ENCODE peak calls at places on chromosome 13, in six cellular contexts. One of them, this sample, is unnamed.

GRCh38 chr13:79500829-79501228 is 19.9 kb downstream of the NDFIP2 start:
- DNase-seq in GM23338: no peak
- DNase-seq in OCI-LY7: no peak
- DNase-seq in PC-3: no peak
- DNase-seq in neural progenitor cell: no peak
- DNase-seq in SK-N-SH: no peak
- DNase-seq in this sample: no peak

GRCh38 chr13:112652512-112653458 is 37.1 kb upstream of the ATP11A start:
- DNase-seq in GM23338: no peak
- DNase-seq in OCI-LY7: no peak
- DNase-seq in PC-3: peak; percentile 39
- DNase-seq in neural progenitor cell: no peak
- DNase-seq in SK-N-SH: no peak
- DNase-seq in this sample: no peak

GRCh38 chr13:101695870-101696516 is 243.5 kb downstream of the ITGBL1 start:
- DNase-seq in GM23338: no peak
- DNase-seq in OCI-LY7: no peak
- DNase-seq in PC-3: no peak
- DNase-seq in neural progenitor cell: no peak
- DNase-seq in SK-N-SH: no peak
- DNase-seq in this sample: no peak

GRCh38 chr13:29849071-29849541 is 1.3 kb downstream of the UBL3 start:
- DNase-seq in GM23338: peak; percentile 20
- DNase-seq in OCI-LY7: peak; percentile 44
- DNase-seq in PC-3: peak; percentile 40
- DNase-seq in neural progenitor cell: peak; percentile 23
- DNase-seq in SK-N-SH: peak; percentile 38
- DNase-seq in this sample: peak; percentile 40

GRCh38 chr13:51244637-51245405 is 22.6 kb downstream of the FAM124A start:
- DNase-seq in GM23338: peak; percentile 71
- DNase-seq in OCI-LY7: no peak
- DNase-seq in PC-3: no peak
- DNase-seq in neural progenitor cell: no peak
- DNase-seq in SK-N-SH: no peak
- DNase-seq in this sample: no peak

GRCh38 chr13:110644892-110645521 is 29.7 kb downstream of the NAXD start:
- DNase-seq in GM23338: peak; percentile 94
- DNase-seq in OCI-LY7: peak; percentile 64
- DNase-seq in PC-3: peak; percentile 29
- DNase-seq in neural progenitor cell: peak; percentile 93
- DNase-seq in SK-N-SH: peak; percentile 46
- DNase-seq in this sample: peak; percentile 80

GRCh38 chr13:94327318-94327717 is 152.2 kb downstream of the DCT start:
- DNase-seq in GM23338: peak; percentile 30
- DNase-seq in OCI-LY7: peak; percentile 49
- DNase-seq in PC-3: no peak
- DNase-seq in neural progenitor cell: no peak
- DNase-seq in SK-N-SH: no peak
- DNase-seq in this sample: no peak

GRCh38 chr13:105814219-105814901 is 721.1 kb downstream of the EFNB2 start:
- DNase-seq in GM23338: no peak
- DNase-seq in OCI-LY7: no peak
- DNase-seq in PC-3: peak; percentile 52
- DNase-seq in neural progenitor cell: no peak
- DNase-seq in SK-N-SH: no peak
- DNase-seq in this sample: no peak

GRCh38 chr13:27977476-27978300 is 8.6 kb upstream of the CDX2 start:
- DNase-seq in GM23338: peak; percentile 81
- DNase-seq in OCI-LY7: no peak
- DNase-seq in PC-3: no peak
- DNase-seq in neural progenitor cell: peak; percentile 77
- DNase-seq in SK-N-SH: no peak
- DNase-seq in this sample: no peak

GRCh38 chr13:33560722-33561121 is 257.2 kb upstream of the RFC3 start:
- DNase-seq in GM23338: no peak
- DNase-seq in OCI-LY7: no peak
- DNase-seq in PC-3: no peak
- DNase-seq in neural progenitor cell: no peak
- DNase-seq in SK-N-SH: no peak
- DNase-seq in this sample: no peak

GRCh38 chr13:44211286-44211685 is 162.3 kb upstream of the SERP2 start:
- DNase-seq in GM23338: no peak
- DNase-seq in OCI-LY7: no peak
- DNase-seq in PC-3: no peak
- DNase-seq in neural progenitor cell: no peak
- DNase-seq in SK-N-SH: no peak
- DNase-seq in this sample: no peak

GRCh38 chr13:42525035-42525504 is 48.9 kb upstream of the TNFSF11 start:
- DNase-seq in GM23338: no peak
- DNase-seq in OCI-LY7: no peak
- DNase-seq in PC-3: peak; percentile 83
- DNase-seq in neural progenitor cell: no peak
- DNase-seq in SK-N-SH: no peak
- DNase-seq in this sample: peak; percentile 47

GRCh38 chr13:78589206-78589605 is 14.1 kb downstream of the POU4F1 start:
- DNase-seq in GM23338: peak; percentile 94
- DNase-seq in OCI-LY7: peak; percentile 29
- DNase-seq in PC-3: peak; percentile 48
- DNase-seq in neural progenitor cell: peak; percentile 90
- DNase-seq in SK-N-SH: no peak
- DNase-seq in this sample: peak; percentile 60

GRCh38 chr13:50366488-50367174 is 351.4 kb downstream of the KCNRG start:
- DNase-seq in GM23338: no peak
- DNase-seq in OCI-LY7: no peak
- DNase-seq in PC-3: peak; percentile 16
- DNase-seq in neural progenitor cell: no peak
- DNase-seq in SK-N-SH: peak; percentile 32
- DNase-seq in this sample: no peak

GRCh38 chr13:50348402-50348801 is 333.2 kb downstream of the KCNRG start:
- DNase-seq in GM23338: no peak
- DNase-seq in OCI-LY7: no peak
- DNase-seq in PC-3: no peak
- DNase-seq in neural progenitor cell: no peak
- DNase-seq in SK-N-SH: no peak
- DNase-seq in this sample: no peak

GRCh38 chr13:20506676-20507075 is 19.0 kb downstream of the CRYL1 start:
- DNase-seq in GM23338: no peak
- DNase-seq in OCI-LY7: no peak
- DNase-seq in PC-3: no peak
- DNase-seq in neural progenitor cell: no peak
- DNase-seq in SK-N-SH: no peak
- DNase-seq in this sample: no peak

GRCh38 chr13:40547545-40548322 is 118.7 kb downstream of the FOXO1 start:
- DNase-seq in GM23338: no peak
- DNase-seq in OCI-LY7: no peak
- DNase-seq in PC-3: no peak
- DNase-seq in neural progenitor cell: no peak
- DNase-seq in SK-N-SH: no peak
- DNase-seq in this sample: no peak

GRCh38 chr13:111590796-111591195 is 270.4 kb downstream of the TEX29 start:
- DNase-seq in GM23338: no peak
- DNase-seq in OCI-LY7: no peak
- DNase-seq in PC-3: no peak
- DNase-seq in neural progenitor cell: no peak
- DNase-seq in SK-N-SH: no peak
- DNase-seq in this sample: no peak

GRCh38 chr13:67231481-67231940 is 1.4 kb upstream of the PCDH9 start:
- DNase-seq in GM23338: no peak
- DNase-seq in OCI-LY7: peak; percentile 19
- DNase-seq in PC-3: no peak
- DNase-seq in neural progenitor cell: peak; percentile 43
- DNase-seq in SK-N-SH: no peak
- DNase-seq in this sample: no peak

GRCh38 chr13:67229438-67230242 is 496 bp downstream of the PCDH9 start:
- DNase-seq in GM23338: peak; percentile 10
- DNase-seq in OCI-LY7: peak; percentile 35
- DNase-seq in PC-3: peak; percentile 6
- DNase-seq in neural progenitor cell: peak; percentile 38
- DNase-seq in SK-N-SH: peak; percentile 16
- DNase-seq in this sample: peak; percentile 12

GRCh38 chr13:67230243-67230773 is at the start of gene PCDH9:
- DNase-seq in GM23338: peak; percentile 96
- DNase-seq in OCI-LY7: peak; percentile 90
- DNase-seq in PC-3: peak; percentile 89
- DNase-seq in neural progenitor cell: peak; percentile 96
- DNase-seq in SK-N-SH: peak; percentile 96
- DNase-seq in this sample: peak; percentile 97

GRCh38 chr13:67232384-67232783 is 2.2 kb upstream of the PCDH9 start:
- DNase-seq in GM23338: no peak
- DNase-seq in OCI-LY7: no peak
- DNase-seq in PC-3: no peak
- DNase-seq in neural progenitor cell: no peak
- DNase-seq in SK-N-SH: no peak
- DNase-seq in this sample: no peak

GRCh38 chr13:67230774-67231480 is 791 bp upstream of the PCDH9 start:
- DNase-seq in GM23338: peak; percentile 72
- DNase-seq in OCI-LY7: peak; percentile 42
- DNase-seq in PC-3: peak; percentile 35
- DNase-seq in neural progenitor cell: peak; percentile 81
- DNase-seq in SK-N-SH: peak; percentile 69
- DNase-seq in this sample: peak; percentile 82
- H2AFZ ChIP-seq in GM23338: peak overlapping the region; percentile 99
- H2AFZ ChIP-seq in OCI-LY7: peak overlapping the region; percentile 46
- H2AFZ ChIP-seq in PC-3: peak overlapping the region; percentile 91
- H2AFZ ChIP-seq in neural progenitor cell: peak overlapping the region; percentile 43
- H2AFZ ChIP-seq in SK-N-SH: peak overlapping the region; percentile 75
- H2AFZ ChIP-seq in this sample: peak overlapping the region; percentile 85

GRCh38 chr13:99185606-99186005 is 15.0 kb upstream of the UBAC2 start:
- DNase-seq in GM23338: peak; percentile 62
- DNase-seq in OCI-LY7: no peak
- DNase-seq in PC-3: no peak
- DNase-seq in neural progenitor cell: no peak
- DNase-seq in SK-N-SH: no peak
- DNase-seq in this sample: no peak

GRCh38 chr13:99178636-99179035 is 22.0 kb upstream of the UBAC2 start:
- DNase-seq in GM23338: no peak
- DNase-seq in OCI-LY7: peak; percentile 81
- DNase-seq in PC-3: no peak
- DNase-seq in neural progenitor cell: no peak
- DNase-seq in SK-N-SH: no peak
- DNase-seq in this sample: no peak

GRCh38 chr13:99176309-99177276 is 24.1 kb upstream of the UBAC2 start:
- DNase-seq in GM23338: peak; percentile 94
- DNase-seq in OCI-LY7: peak; percentile 76
- DNase-seq in PC-3: peak; percentile 81
- DNase-seq in neural progenitor cell: peak; percentile 80
- DNase-seq in SK-N-SH: peak; percentile 85
- DNase-seq in this sample: peak; percentile 83

GRCh38 chr13:99179460-99179859 is 21.2 kb upstream of the UBAC2 start:
- DNase-seq in GM23338: no peak
- DNase-seq in OCI-LY7: no peak
- DNase-seq in PC-3: no peak
- DNase-seq in neural progenitor cell: no peak
- DNase-seq in SK-N-SH: no peak
- DNase-seq in this sample: no peak

GRCh38 chr13:99182439-99182838 is 18.2 kb upstream of the UBAC2 start:
- DNase-seq in GM23338: no peak
- DNase-seq in OCI-LY7: peak; percentile 30
- DNase-seq in PC-3: no peak
- DNase-seq in neural progenitor cell: no peak
- DNase-seq in SK-N-SH: no peak
- DNase-seq in this sample: no peak
- TF ChIP-seq EZH2phosphoT487 in GM23338: no peak
- TF ChIP-seq EZH2phosphoT487 in OCI-LY7: no peak
- TF ChIP-seq EZH2phosphoT487 in PC-3: no peak
- TF ChIP-seq EZH2phosphoT487 in neural progenitor cell: no peak
- TF ChIP-seq EZH2phosphoT487 in SK-N-SH: no peak
- TF ChIP-seq EZH2phosphoT487 in this sample: no peak

GRCh38 chr13:90615236-90615635 is 732.3 kb upstream of the MIR17HG start:
- DNase-seq in GM23338: no peak
- DNase-seq in OCI-LY7: no peak
- DNase-seq in PC-3: no peak
- DNase-seq in neural progenitor cell: no peak
- DNase-seq in SK-N-SH: no peak
- DNase-seq in this sample: no peak

GRCh38 chr13:90618133-90618532 is 729.4 kb upstream of the MIR17HG start:
- DNase-seq in GM23338: peak; percentile 33
- DNase-seq in OCI-LY7: peak; percentile 66
- DNase-seq in PC-3: no peak
- DNase-seq in neural progenitor cell: peak; percentile 8
- DNase-seq in SK-N-SH: no peak
- DNase-seq in this sample: no peak

GRCh38 chr13:90613076-90613795 is 734.3 kb upstream of the MIR17HG start:
- DNase-seq in GM23338: no peak
- DNase-seq in OCI-LY7: no peak
- DNase-seq in PC-3: no peak
- DNase-seq in neural progenitor cell: no peak
- DNase-seq in SK-N-SH: no peak
- DNase-seq in this sample: no peak

DNA sequence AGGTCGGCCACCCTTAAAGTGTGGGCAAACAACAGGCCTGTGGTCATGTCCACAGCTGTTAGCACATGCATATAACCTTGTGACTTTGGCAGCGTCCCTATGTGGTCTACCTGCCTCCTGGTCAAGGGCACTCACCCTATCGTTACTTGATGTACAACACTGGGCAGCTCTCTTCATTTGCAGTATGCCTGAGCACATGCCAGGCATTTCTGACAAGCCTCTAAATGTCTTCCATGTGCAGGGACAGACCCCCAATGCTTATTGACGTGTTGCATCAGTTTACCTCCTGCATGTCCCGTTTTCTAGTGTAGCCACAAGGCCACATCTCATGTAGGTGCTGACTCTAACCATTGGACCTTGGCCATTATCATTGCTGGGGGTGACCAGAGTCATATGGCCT is 731.7 kb upstream of the MIR17HG start:
- DNase-seq in GM23338: no peak
- DNase-seq in OCI-LY7: no peak
- DNase-seq in PC-3: no peak
- DNase-seq in neural progenitor cell: no peak
- DNase-seq in SK-N-SH: no peak
- DNase-seq in this sample: no peak
- H2AFZ ChIP-seq in GM23338: no peak overlapping the region
- H2AFZ ChIP-seq in OCI-LY7: no peak overlapping the region
- H2AFZ ChIP-seq in PC-3: no peak overlapping the region
- H2AFZ ChIP-seq in neural progenitor cell: no peak overlapping the region
- H2AFZ ChIP-seq in SK-N-SH: no peak overlapping the region
- H2AFZ ChIP-seq in this sample: no peak overlapping the region

DNA sequence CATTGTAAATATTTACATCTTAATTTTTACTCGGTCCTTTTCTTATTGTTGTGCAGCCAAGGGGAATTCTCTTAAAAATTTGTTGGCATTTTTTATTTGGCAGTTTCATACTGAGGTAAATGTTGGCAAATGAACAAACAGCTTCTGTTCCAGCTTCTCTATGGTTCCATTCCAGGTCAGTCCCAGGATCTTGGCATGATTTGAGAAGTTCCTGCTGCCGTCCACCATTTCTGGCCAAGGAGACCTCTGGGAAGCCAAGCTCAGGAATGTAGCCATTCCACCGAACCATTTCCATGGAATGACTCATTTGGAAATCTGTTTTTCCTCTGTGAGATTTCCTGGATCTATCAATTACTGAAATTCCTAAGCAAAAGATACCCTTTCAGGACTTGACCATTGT is 43.9 kb downstream of the SLC10A2 start:
- DNase-seq in GM23338: no peak
- DNase-seq in OCI-LY7: no peak
- DNase-seq in PC-3: peak; percentile 4
- DNase-seq in neural progenitor cell: no peak
- DNase-seq in SK-N-SH: no peak
- DNase-seq in this sample: no peak
- TF ChIP-seq EZH2phosphoT487 in GM23338: no peak
- TF ChIP-seq EZH2phosphoT487 in OCI-LY7: no peak
- TF ChIP-seq EZH2phosphoT487 in PC-3: no peak
- TF ChIP-seq EZH2phosphoT487 in neural progenitor cell: no peak
- TF ChIP-seq EZH2phosphoT487 in SK-N-SH: no peak
- TF ChIP-seq EZH2phosphoT487 in this sample: no peak